ENCODE peak calls at places on chromosomes 12 and 14, in seven cellular contexts. U, E, I, F, V, R and D are unnamed samples.

GRCh38 chr14:64715146-64715627 is 11.0 kb downstream of the PLEKHG3 start:
- DNase-seq in R (no peak), U (no peak), I (no peak), E (no peak), F (no peak), V (no peak), D (no peak)

GRCh38 chr12:41514050-41514449 is 325.9 kb downstream of the PDZRN4 start:
- DNase-seq in U (no peak), F (no peak), I (no peak), V (no peak), E (no peak), R (no peak), D (no peak)

GRCh38 chr14:22282429-22282828 is 306.6 kb downstream of the DAD1 start:
- DNase-seq in V (no peak), I (no peak), U (no peak), F (no peak), E (no peak), R (no peak), D (no peak)

GRCh38 chr14:99736600-99737371 is 52.7 kb downstream of the CYP46A1 start:
- DNase-seq in E (no peak), R (no peak), U (no peak), F (no peak), I (no peak), V (no peak), D (no peak)

GRCh38 chr12:70277973-70278372 is 34.7 kb downstream of the CNOT2 start:
- DNase-seq in R (no peak), I (no peak), U (no peak), E (no peak), V (no peak), F (no peak), D (no peak)

GRCh38 chr12:86137936-86138335 is 118.3 kb downstream of the MGAT4C start:
- DNase-seq in I (no peak), E (no peak), U (peak), V (peak), F (no peak), R (no peak), D (no peak)

GRCh38 chr14:31829256-31829923 is 247.7 kb upstream of the ARHGAP5 start:
- DNase-seq in V (no peak), U (no peak), R (peak), I (peak), F (no peak), E (no peak), D (no peak)

GRCh38 chr12:46492471-46493351 is 120.1 kb upstream of the SLC38A2 start:
- DNase-seq in I (peak), V (peak), R (no peak), F (no peak), E (no peak), U (peak), D (no peak)

GRCh38 chr14:78202976-78203375 is 32.8 kb downstream of the NRXN3 start:
- DNase-seq in I (no peak), E (no peak), F (no peak), V (no peak), U (peak), R (peak), D (no peak)

GRCh38 chr12:116492703-116493324 is 66.4 kb upstream of the MAP1LC3B2 start:
- DNase-seq in V (peak), F (no peak), I (no peak), U (no peak), R (no peak), E (no peak), D (no peak)

GRCh38 chr14:45247427-45247826 is 5.6 kb downstream of the MIS18BP1 start:
- DNase-seq in V (no peak), E (no peak), R (no peak), F (no peak), U (no peak), I (no peak), D (no peak)

GRCh38 chr14:53571589-53571988 is 385.0 kb downstream of the BMP4 start:
- DNase-seq in U (no peak), F (no peak), V (no peak), E (no peak), R (no peak), I (no peak), D (no peak)

GRCh38 chr12:57096099-57096572 is 7.2 kb downstream of the NAB2 start:
- DNase-seq in E (peak), R (peak), V (no peak), U (peak), I (no peak), F (no peak), D (no peak)

GRCh38 chr12:57621497-57622292 is 10.5 kb downstream of the ARHGEF25 start:
- DNase-seq in E (no peak), U (no peak), F (peak), I (no peak), R (peak), V (peak), D (peak)

GRCh38 chr12:89622115-89622514 is 86.5 kb downstream of the ATP2B1 start:
- DNase-seq in I (no peak), R (no peak), F (no peak), E (no peak), U (no peak), V (no peak), D (no peak)

GRCh38 chr12:118302053-118302452 is 70.7 kb downstream of the TAOK3 start:
- DNase-seq in I (no peak), V (no peak), E (no peak), R (no peak), F (no peak), U (peak), D (no peak)

GRCh38 chr14:85565862-85566296 is 35.9 kb downstream of the FLRT2 start:
- DNase-seq in U (peak), E (no peak), F (no peak), R (no peak), V (no peak), I (no peak), D (no peak)

GRCh38 chr12:109728921-109729836 is 15.6 kb downstream of the FAM222A start:
- DNase-seq in U (no peak), I (no peak), R (peak), E (no peak), F (no peak), V (no peak), D (no peak)

GRCh38 chr12:98754095-98754494 is 109.0 kb downstream of the APAF1 start:
- DNase-seq in F (no peak), R (no peak), I (peak), V (no peak), E (no peak), U (no peak), D (no peak)

GRCh38 chr12:120902846-120903381 is 1.2 kb downstream of the SPPL3 start:
- DNase-seq in F (no peak), U (no peak), I (no peak), E (no peak), R (no peak), V (no peak), D (no peak)

GRCh38 chr12:74539765-74540526 is 2.3 kb downstream of the ATXN7L3B start:
- DNase-seq in R (no peak), V (no peak), U (no peak), E (no peak), I (no peak), F (no peak), D (no peak)

GRCh38 chr14:81157431-81157830 is 63.3 kb downstream of the GTF2A1 start:
- DNase-seq in E (no peak), I (no peak), F (no peak), R (no peak), U (no peak), V (no peak), D (no peak)

GRCh38 chr14:50013198-50013918 is 103.0 kb downstream of the VCPKMT start:
- DNase-seq in E (peak), V (peak), I (no peak), U (no peak), F (no peak), R (no peak), D (no peak)

GRCh38 chr14:61528591-61529021 is 166.7 kb upstream of the HIF1A start:
- DNase-seq in E (no peak), V (no peak), I (peak), F (no peak), R (no peak), U (peak), D (peak)

GRCh38 chr14:101072945-101073597 is 169.5 kb upstream of the RTL1 start:
- DNase-seq in U (peak), V (peak), E (peak), R (peak), I (peak), F (peak), D (peak)

GRCh38 chr14:64953661-64954060 is 11.1 kb upstream of the GPX2 start:
- DNase-seq in R (peak), E (no peak), I (no peak), V (no peak), U (no peak), F (no peak), D (no peak)

GRCh38 chr12:120992989-120993388 is 14.6 kb downstream of the HNF1A start:
- DNase-seq in F (no peak), V (no peak), I (no peak), E (no peak), U (no peak), R (no peak), D (no peak)

GRCh38 chr14:83217492-83217891 is 1683.8 kb upstream of the SEL1L start:
- DNase-seq in I (peak), V (no peak), R (no peak), E (no peak), F (no peak), U (no peak), D (no peak)

GRCh38 chr12:108551556-108551955 is 9.4 kb downstream of the SART3 start:
- DNase-seq in R (no peak), E (no peak), V (no peak), F (no peak), I (no peak), U (no peak), D (no peak)

GRCh38 chr14:61183486-61183885 is 97.7 kb downstream of the TMEM30B start:
- DNase-seq in I (no peak), R (no peak), E (no peak), V (no peak), U (no peak), F (no peak), D (no peak)

GRCh38 chr12:103632554-103633216 is 45.6 kb downstream of the STAB2 start:
- DNase-seq in E (peak), U (peak), V (peak), R (peak), I (no peak), F (peak), D (peak)

GRCh38 chr14:72925171-72925759 is 999 bp upstream of the DCAF4 start:
- DNase-seq in V (no peak), U (no peak), E (no peak), I (no peak), F (no peak), R (no peak), D (no peak)

GRCh38 chr12:52182898-52183543 is 8.8 kb downstream of the KRT80 start:
- DNase-seq in U (no peak), I (no peak), E (no peak), V (no peak), F (no peak), R (no peak), D (no peak)

GRCh38 chr14:50397461-50398196 is 948 bp upstream of the CDKL1 start:
- DNase-seq in V (no peak), R (peak), F (no peak), U (no peak), I (no peak), E (no peak), D (no peak)

DNA sequence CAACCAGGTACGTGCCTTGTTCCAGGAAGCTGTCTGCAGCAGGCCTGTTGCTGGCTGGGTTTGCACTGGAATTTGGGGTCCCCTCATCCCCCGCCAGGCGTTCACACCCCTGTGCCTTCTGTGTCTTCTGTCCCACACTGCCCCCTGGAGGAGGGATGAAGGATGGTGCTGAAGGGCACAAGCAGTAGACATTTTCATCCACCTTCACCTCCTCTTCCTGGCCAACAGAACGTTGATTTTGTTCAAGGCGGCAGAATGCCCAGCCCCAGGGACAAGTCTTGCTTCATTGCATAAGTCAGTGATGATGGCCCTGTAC is 122.1 kb downstream of the CALM1 start:
- DNase-seq in U (no peak), F (no peak), I (no peak), R (no peak), E (no peak), V (peak), D (no peak)
- TF ChIP-seq CTCF in U (peak), F (peak), I (peak), R (peak), E (no peak), V (peak), D (peak)

GRCh38 chr12:11026118-11026517 is 3.7 kb upstream of the TAS2R19 start:
- DNase-seq in F (no peak), U (no peak), R (no peak), E (no peak), I (no peak), V (no peak), D (no peak)
- TF ChIP-seq CTCF in F (no peak), U (peak), R (no peak), E (no peak), I (no peak), V (no peak), D (no peak)

GRCh38 chr12:54394281-54394719 is 9.8 kb upstream of the ZNF385A start:
- DNase-seq in E (no peak), R (peak), U (no peak), F (peak), V (peak), I (no peak), D (no peak)
- TF ChIP-seq CTCF in E (peak), R (peak), U (peak), F (peak), V (peak), I (peak), D (peak)

GRCh38 chr14:67673451-67673850 is 981 bp downstream of the VTI1B start:
- DNase-seq in V (no peak), E (no peak), R (no peak), U (no peak), F (no peak), I (no peak), D (no peak)

GRCh38 chr14:67668559-67668958 is 5.9 kb downstream of the VTI1B start:
- DNase-seq in R (no peak), E (no peak), V (no peak), U (no peak), F (no peak), I (no peak), D (no peak)

GRCh38 chr14:67674480-67675218 is at the start of gene VTI1B:
- DNase-seq in R (peak), I (no peak), U (no peak), E (peak), F (peak), V (peak), D (peak)

GRCh38 chr14:67675219-67675582 is 769 bp upstream of the VTI1B start:
- DNase-seq in E (no peak), R (no peak), F (no peak), I (no peak), U (no peak), V (no peak), D (no peak)

GRCh38 chr14:67674139-67674479 is 323 bp downstream of the VTI1B start:
- DNase-seq in R (peak), F (peak), V (peak), I (no peak), U (no peak), E (peak), D (peak)
- TF ChIP-seq CTCF in R (peak), F (no peak), V (no peak), I (peak), U (peak), E (no peak), D (no peak)

DNA sequence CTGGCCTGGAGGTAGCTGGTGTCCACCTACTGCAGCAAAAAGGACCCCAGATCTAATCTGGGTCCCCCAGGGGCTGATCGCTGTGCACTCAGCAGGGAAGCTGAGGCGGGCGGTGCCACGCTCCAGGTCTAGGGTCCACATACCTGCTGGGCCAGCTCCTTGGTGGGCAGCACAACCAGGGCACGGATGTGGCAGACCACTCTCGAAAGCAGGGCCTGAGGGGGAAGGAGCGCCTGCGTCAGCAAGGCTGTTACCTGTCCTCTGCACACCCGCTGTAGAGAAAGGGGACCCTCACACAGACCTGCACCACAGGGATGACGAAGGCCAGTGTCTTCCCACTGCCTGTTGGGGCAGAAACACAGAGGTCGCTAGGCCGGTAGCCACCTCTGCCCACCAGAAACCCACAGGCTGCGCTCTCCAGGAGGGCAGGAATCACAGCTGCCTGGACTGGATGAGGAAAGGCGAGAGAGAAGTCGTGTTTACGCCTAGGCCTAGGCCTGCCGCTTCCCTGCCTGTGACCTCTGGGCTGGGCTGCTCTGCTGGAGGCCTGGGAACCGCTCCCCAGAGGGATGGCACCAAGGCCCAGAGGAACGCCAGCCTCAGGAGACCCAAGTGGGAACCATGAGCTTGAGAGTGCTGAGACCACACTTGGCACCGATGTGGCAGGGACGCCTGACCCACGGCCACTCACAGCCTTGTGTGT is 2.0 kb downstream of the DDX51 start:
- DNase-seq in U (no peak), I (no peak), V (no peak), R (no peak), E (no peak), F (no peak), D (no peak)
- TF ChIP-seq CTCF in U (no peak), I (no peak), V (no peak), R (no peak), E (no peak), F (no peak), D (no peak)

DNA sequence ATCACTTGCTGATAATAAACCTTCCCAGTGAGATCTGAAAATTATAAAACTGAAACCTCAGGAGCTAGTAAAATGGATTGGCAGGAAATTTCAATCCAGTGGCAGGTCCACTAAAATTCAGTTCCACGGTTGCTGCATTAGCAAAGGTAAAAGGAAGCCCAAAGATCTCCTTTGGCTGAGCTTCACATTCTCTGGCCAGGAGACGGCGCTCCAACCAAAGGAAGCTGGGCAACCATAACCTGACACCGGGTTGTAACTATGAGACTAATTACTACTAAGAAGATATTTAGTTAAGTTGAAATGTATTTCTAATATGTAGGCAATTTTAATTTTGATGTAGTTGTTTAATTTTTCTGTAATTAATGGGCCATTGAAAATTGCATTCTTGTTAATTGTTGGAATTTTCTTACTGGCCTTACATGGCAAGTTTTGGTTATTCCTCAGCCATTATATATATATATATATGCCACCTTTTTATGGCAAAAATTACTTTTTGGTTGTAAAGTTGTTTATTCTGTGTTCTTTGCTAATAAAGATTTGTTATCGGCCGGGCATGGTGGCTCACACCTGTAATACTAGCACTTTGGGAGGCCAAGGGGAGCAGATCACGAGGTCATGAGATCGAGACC is 17.0 kb downstream of the OR8S1 start:
- DNase-seq in R (no peak), V (peak), I (no peak), U (peak), F (no peak), E (no peak), D (no peak)
- TF ChIP-seq CTCF in R (peak), V (peak), I (peak), U (no peak), F (no peak), E (no peak), D (no peak)